ENCODE peak calls at places on chromosome 11, in six cellular contexts. F is HFFc6, C is ovary, T is OCI-LY7, U is IMR-90, Q is astrocyte. L is an unnamed sample.

GRCh38 chr11:37988031-37988430 is 1390.0 kb upstream of the RAG2 start:
- DNase-seq in F (no peak), T (no peak), U (peak; percentile 17), Q (peak; percentile 29), C (peak; percentile 24), L (peak; percentile 63)

GRCh38 chr11:45537617-45538016 is 127.8 kb downstream of the CHST1 start:
- DNase-seq in C (no peak), U (peak; percentile 2), Q (no peak), F (no peak), T (no peak), L (no peak)

GRCh38 chr11:31106963-31107576 is 262.5 kb downstream of the DCDC1 start:
- DNase-seq in U (peak; percentile 7), T (peak; percentile 37), C (no peak), F (no peak), Q (peak; percentile 0), L (no peak)

GRCh38 chr11:3903207-3903896 is 47.9 kb downstream of the STIM1 start:
- DNase-seq in Q (no peak), T (peak; percentile 56), F (no peak), U (no peak), C (no peak), L (no peak)

GRCh38 chr11:32121012-32121411 is 30.1 kb downstream of the RCN1 start:
- DNase-seq in F (no peak), C (no peak), U (no peak), Q (no peak), T (no peak), L (no peak)

GRCh38 chr11:44028816-44029506 is 18.8 kb upstream of the ACCSL start:
- DNase-seq in Q (no peak), T (no peak), U (no peak), C (no peak), F (no peak), L (no peak)

GRCh38 chr11:79276900-79277299 is 163.9 kb downstream of the TENM4 start:
- DNase-seq in U (no peak), T (no peak), Q (no peak), F (no peak), C (no peak), L (no peak)

GRCh38 chr11:8689726-8690255 is 7.2 kb downstream of the RPL27A start:
- DNase-seq in T (peak; percentile 10), F (no peak), C (no peak), Q (peak; percentile 45), U (peak; percentile 38), L (no peak)

GRCh38 chr11:109490953-109491733 is 69.2 kb downstream of the C11orf87 start:
- DNase-seq in C (no peak), U (peak; percentile 5), T (no peak), F (no peak), Q (peak; percentile 73), L (no peak)

GRCh38 chr11:130916238-130916855 is at the start of gene SNX19:
- DNase-seq in C (peak; percentile 88), T (peak; percentile 89), F (peak; percentile 83), U (peak; percentile 88), Q (peak; percentile 77), L (peak; percentile 72)
- TF ChIP-seq CTCF in C (peak; percentile 94), T (peak; percentile 80), F (peak; percentile 98), U (peak; percentile 98), Q (peak; percentile 58), L (peak; percentile 68)

GRCh38 chr11:93904711-93905110 is 54.3 kb upstream of the VSTM5 start:
- DNase-seq in C (no peak), T (no peak), Q (peak; percentile 12), U (no peak), F (no peak), L (no peak)
- TF ChIP-seq CTCF in C (no peak), T (no peak), Q (no peak), U (no peak), F (no peak), L (no peak)

GRCh38 chr11:121214861-121215260 is 77.7 kb upstream of the SC5D start:
- DNase-seq in U (no peak), Q (no peak), F (no peak), T (no peak), C (no peak), L (no peak)
- TF ChIP-seq CTCF in U (no peak), Q (no peak), F (no peak), T (no peak), C (no peak), L (no peak)

GRCh38 chr11:63761173-63761572 is 7.4 kb downstream of the ZFTA start:
- DNase-seq in Q (no peak), U (no peak), F (no peak), C (no peak), T (no peak), L (no peak)
- TF ChIP-seq CTCF in Q (no peak), U (no peak), F (no peak), C (no peak), T (no peak), L (no peak)

L was measured in AG09319.